ENCODE peak calls at places on chromosomes 7 and 10, in seven cellular contexts. U is stimulated activated CD4-positive, alpha-beta T cell treated with anti-CD3 and anti-CD28 coated beads, Interleukin-15, amount 100 ng/mL, for 24 hours; V is gastrocnemius medialis; H is GM19239; Y is ELF-1; S is fibroblast of lung; D is epithelial cell of esophagus. A is an unnamed sample.

GRCh38 chr10:95637140-95637539 is 19.4 kb downstream of the ALDH18A1 start:
- DNase-seq in S (no peak), Y (no peak), U (no peak), D (no peak), V (no peak), H (no peak), A (no peak)

GRCh38 chr7:20558963-20559716 is 56.3 kb upstream of the ABCB5 start:
- DNase-seq in H (no peak), V (no peak), U (no peak), S (no peak), D (no peak), Y (no peak), A (no peak)

GRCh38 chr7:156222151-156222550 is 409.9 kb upstream of the SHH start:
- DNase-seq in S (no peak), D (no peak), Y (no peak), V (no peak), H (no peak), U (no peak), A (no peak)

GRCh38 chr10:59793924-59794323 is 40.7 kb upstream of the MRLN start:
- DNase-seq in Y (no peak), H (no peak), V (no peak), S (no peak), D (no peak), U (no peak), A (peak; percentile 7)

GRCh38 chr7:117630907-117631564 is 151.2 kb downstream of the CFTR start:
- DNase-seq in U (no peak), Y (no peak), D (no peak), V (no peak), H (no peak), S (no peak), A (no peak)

GRCh38 chr7:2734084-2734601 is 46.1 kb downstream of the AMZ1 start:
- DNase-seq in H (no peak), D (no peak), Y (no peak), V (no peak), U (no peak), S (no peak), A (no peak)

GRCh38 chr10:110847351-110847750 is 24.4 kb upstream of the PDCD4 start:
- DNase-seq in H (no peak), S (no peak), D (no peak), U (no peak), V (no peak), Y (no peak), A (no peak)

GRCh38 chr10:133109736-133110532 is 22.2 kb downstream of the ADGRA1 start:
- DNase-seq in D (no peak), U (no peak), V (peak; percentile 86), S (no peak), H (no peak), Y (no peak), A (no peak)